ENCODE peak calls at places on chromosomes 6 and 20, in six cellular contexts. U is HepG2; M is effector memory CD4-positive, alpha-beta T cell; E is Peyer's patch; D is spleen; S is astrocyte. H is an unnamed sample. For H3K4me1, the result is how much of the 10 kb centered on the place peaks cover.

GRCh38 chr6:20409427-20409971 is 7.8 kb downstream of the E2F3 start:
- DNase-seq in U (no peak), M (no peak), E (no peak), D (no peak), S (no peak), H (no peak)

GRCh38 chr6:11323666-11324452 is 91.4 kb upstream of the NEDD9 start:
- DNase-seq in U (peak), M (no peak), E (no peak), D (peak), S (no peak), H (no peak)

GRCh38 chr6:145713746-145714145 is 21.6 kb downstream of the EPM2A start:
- DNase-seq in U (no peak), M (no peak), E (no peak), D (no peak), S (no peak), H (no peak)

GRCh38 chr20:37945034-37945660 is 42.2 kb downstream of the VSTM2L start:
- DNase-seq in U (no peak), M (no peak), E (no peak), D (peak), S (no peak), H (no peak)

GRCh38 chr20:23652371-23652770 is 14.6 kb upstream of the CST3 start:
- DNase-seq in U (no peak), M (no peak), E (no peak), D (no peak), S (no peak), H (no peak)

GRCh38 chr6:87287251-87287650 is 35.1 kb upstream of the SMIM8 start:
- DNase-seq in U (no peak), M (no peak), E (no peak), D (no peak), S (no peak), H (no peak)

GRCh38 chr6:34858681-34859080 is 29.2 kb downstream of the TAF11 start:
- DNase-seq in U (peak), M (no peak), E (no peak), D (no peak), S (no peak), H (no peak)

GRCh38 chr6:46510656-46511055 is 19.4 kb upstream of the RCAN2 start:
- DNase-seq in U (no peak), M (no peak), E (no peak), D (no peak), S (peak), H (no peak)

GRCh38 chr20:24109008-24109407 is 120.4 kb upstream of the GGTLC1 start:
- DNase-seq in U (no peak), M (peak), E (no peak), D (no peak), S (no peak), H (no peak)

GRCh38 chr20:37901667-37902503 is 1.0 kb upstream of the VSTM2L start:
- DNase-seq in U (peak), M (no peak), E (no peak), D (no peak), S (peak), H (no peak)

GRCh38 chr6:133040025-133040838 is 200.9 kb upstream of the EYA4 start:
- DNase-seq in U (peak), M (no peak), E (no peak), D (no peak), S (peak), H (no peak)

GRCh38 chr6:155171109-155171746 is 92.6 kb upstream of the CLDN20 start:
- DNase-seq in U (peak), M (peak), E (no peak), D (no peak), S (peak), H (no peak)

GRCh38 chr6:37074053-37074827 is 68.8 kb downstream of the FGD2 start:
- DNase-seq in U (no peak), M (no peak), E (no peak), D (no peak), S (peak), H (no peak)

GRCh38 chr6:30530013-30530412 is 26.3 kb downstream of the GNL1 start:
- DNase-seq in U (peak), M (no peak), E (no peak), D (no peak), S (no peak), H (no peak)

GRCh38 chr20:22243063-22243462 is 341.3 kb downstream of the FOXA2 start:
- DNase-seq in U (no peak), M (no peak), E (no peak), D (no peak), S (no peak), H (no peak)

GRCh38 chr20:50189681-50190250 is 864 bp upstream of the CEBPB start:
- DNase-seq in U (peak), M (peak), E (peak), D (peak), S (no peak), H (no peak)

GRCh38 chr6:99425647-99426453 is 742 bp upstream of the PNISR start:
- DNase-seq in U (peak), M (peak), E (peak), D (peak), S (peak), H (peak)

GRCh38 chr6:115798229-115798628 is 262.5 kb downstream of the FRK start:
- DNase-seq in U (no peak), M (no peak), E (no peak), D (no peak), S (no peak), H (no peak)

GRCh38 chr6:6319947-6320811 is at the start of gene F13A1:
- DNase-seq in U (no peak), M (no peak), E (no peak), D (peak), S (no peak), H (no peak)

GRCh38 chr6:166610104-166610503 is 16.9 kb downstream of the RPS6KA2 start:
- DNase-seq in U (no peak), M (no peak), E (no peak), D (no peak), S (no peak), H (no peak)

GRCh38 chr20:49228676-49229075 is 9.5 kb downstream of the DDX27 start:
- DNase-seq in U (no peak), M (no peak), E (no peak), D (no peak), S (no peak), H (no peak)

GRCh38 chr20:15814903-15815302 is 758.3 kb downstream of the KIF16B start:
- DNase-seq in U (no peak), M (no peak), E (no peak), D (no peak), S (peak), H (no peak)

GRCh38 chr20:52420805-52421204 is 229.2 kb upstream of the ZFP64 start:
- DNase-seq in U (no peak), M (no peak), E (no peak), D (no peak), S (peak), H (no peak)

GRCh38 chr20:50930139-50931047 is 844 bp downstream of the ADNP start:
- DNase-seq in U (no peak), M (peak), E (peak), D (peak), S (no peak), H (no peak)

GRCh38 chr6:111061493-111061892 is 25.8 kb upstream of the SLC16A10 start:
- DNase-seq in U (no peak), M (no peak), E (no peak), D (no peak), S (peak), H (no peak)

GRCh38 chr6:168042426-168043192 is 36.4 kb downstream of the FRMD1 start:
- DNase-seq in U (no peak), M (no peak), E (no peak), D (peak), S (no peak), H (no peak)

GRCh38 chr6:169529931-169530761 is 171.7 kb downstream of the WDR27 start:
- DNase-seq in U (no peak), M (no peak), E (no peak), D (no peak), S (peak), H (no peak)
- H3K4me1 ChIP-seq in U (under half), M (under half), E (under half), D (under half), S (under half), H (under half)

GRCh38 chr20:41370176-41370575 is 3.6 kb upstream of the EMILIN3 start:
- DNase-seq in U (no peak), M (no peak), E (no peak), D (no peak), S (no peak), H (no peak)
- H3K4me1 ChIP-seq in U (under half), M (under half), E (under half), D (under half), S (under half), H (under half)

GRCh38 chr20:45016089-45016641 is 49.9 kb downstream of the STK4 start:
- DNase-seq in U (no peak), M (no peak), E (no peak), D (no peak), S (peak), H (no peak)
- H3K4me1 ChIP-seq in U (under half), M (under half), E (under half), D (under half), S (under half), H (under half)

GRCh38 chr6:13429406-13429753 is 58.0 kb downstream of the GFOD1 start:
- DNase-seq in U (no peak), M (no peak), E (no peak), D (no peak), S (no peak), H (no peak)
- H3K4me1 ChIP-seq in U (under half), M (under half), E (under half), D (half or more), S (under half), H (under half)

DNA sequence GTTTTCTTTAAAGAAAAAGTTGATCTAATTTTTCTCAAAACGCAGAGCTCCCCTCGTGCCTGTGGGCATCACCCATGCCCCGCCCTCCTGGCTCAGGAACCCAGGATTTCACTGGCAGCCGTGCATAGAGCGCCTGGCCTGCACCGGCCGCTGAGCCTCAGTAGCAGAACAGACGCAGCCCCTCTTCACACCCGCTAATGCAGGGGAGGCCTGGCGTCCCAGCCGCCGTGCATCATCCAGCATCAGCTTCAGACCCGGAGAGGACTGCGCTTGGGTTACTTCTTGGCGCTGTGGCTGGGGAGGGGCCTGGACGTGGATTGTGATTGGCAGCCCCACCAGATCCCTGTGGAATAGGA is 18.1 kb downstream of the RBM38 start:
- DNase-seq in U (no peak), M (no peak), E (no peak), D (peak), S (no peak), H (no peak)
- H3K4me1 ChIP-seq in U (under half), M (under half), E (under half), D (under half), S (under half), H (under half)

DNA sequence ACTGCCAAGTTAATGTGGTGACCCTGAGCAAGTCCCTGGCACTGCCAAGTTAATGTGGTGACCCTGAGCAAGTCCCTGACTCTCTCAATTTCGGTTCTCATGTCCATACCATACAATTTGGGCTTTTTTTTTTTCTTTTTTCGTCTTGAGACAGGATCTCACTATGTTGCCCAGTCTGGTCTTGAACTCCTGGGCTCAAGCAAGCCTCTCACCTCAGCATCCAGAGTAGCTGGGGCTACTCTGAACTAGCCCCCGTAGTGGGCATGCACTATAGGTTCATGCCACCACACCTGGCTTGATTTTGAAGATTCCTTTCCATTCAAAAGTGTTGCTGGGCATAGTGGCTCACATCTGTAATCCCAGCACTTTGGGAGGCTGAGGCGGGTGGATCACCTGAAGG is 100.0 kb upstream of the FOXP4 start:
- DNase-seq in U (no peak), M (no peak), E (no peak), D (no peak), S (no peak), H (no peak)
- H3K4me1 ChIP-seq in U (half or more), M (under half), E (under half), D (under half), S (under half), H (under half)

DNA sequence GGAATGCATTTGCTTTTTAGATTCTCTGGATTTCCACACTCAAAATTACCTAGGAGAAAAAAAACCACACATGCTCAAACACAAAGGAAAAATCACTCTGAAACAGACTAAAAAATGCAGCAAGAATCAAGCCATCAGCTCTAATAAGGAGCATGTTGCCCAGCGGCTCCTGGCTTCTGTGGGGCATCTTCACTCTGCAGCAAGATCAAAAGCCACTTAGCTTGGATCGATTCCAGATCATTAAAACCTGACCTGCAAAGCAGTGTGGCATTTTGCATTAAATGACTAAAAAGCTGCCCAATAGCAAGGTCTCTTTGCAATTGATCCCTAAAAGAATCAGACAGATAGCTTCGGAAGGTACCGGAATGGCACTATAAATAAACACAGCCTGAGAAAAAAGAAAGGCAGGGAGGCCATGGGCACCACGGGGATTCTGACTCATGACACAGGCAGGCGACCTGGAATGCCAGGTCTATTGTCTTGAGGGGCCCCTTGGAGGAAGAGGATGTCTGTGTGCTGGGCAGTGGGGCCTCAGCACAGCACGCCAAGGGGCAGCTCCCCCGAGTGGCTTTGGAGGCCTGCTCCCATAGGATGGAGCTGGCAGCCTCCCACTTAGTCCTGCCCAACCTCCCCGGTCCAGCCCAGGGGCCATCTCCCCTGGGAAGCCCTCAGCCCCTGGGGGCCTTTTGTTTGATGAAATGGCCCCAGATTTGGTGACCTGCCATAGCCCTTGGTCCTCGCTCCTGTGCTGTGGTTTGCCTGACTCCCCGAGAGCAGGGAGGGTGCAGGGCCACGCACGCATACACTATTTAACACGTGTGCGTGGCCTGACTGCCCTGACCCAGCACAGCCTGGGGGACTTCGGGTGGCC is 7.6 kb downstream of the LEMD2 start:
- DNase-seq in U (no peak), M (no peak), E (no peak), D (no peak), S (peak), H (peak)
- H3K4me1 ChIP-seq in U (under half), M (under half), E (under half), D (under half), S (under half), H (under half)

DNA sequence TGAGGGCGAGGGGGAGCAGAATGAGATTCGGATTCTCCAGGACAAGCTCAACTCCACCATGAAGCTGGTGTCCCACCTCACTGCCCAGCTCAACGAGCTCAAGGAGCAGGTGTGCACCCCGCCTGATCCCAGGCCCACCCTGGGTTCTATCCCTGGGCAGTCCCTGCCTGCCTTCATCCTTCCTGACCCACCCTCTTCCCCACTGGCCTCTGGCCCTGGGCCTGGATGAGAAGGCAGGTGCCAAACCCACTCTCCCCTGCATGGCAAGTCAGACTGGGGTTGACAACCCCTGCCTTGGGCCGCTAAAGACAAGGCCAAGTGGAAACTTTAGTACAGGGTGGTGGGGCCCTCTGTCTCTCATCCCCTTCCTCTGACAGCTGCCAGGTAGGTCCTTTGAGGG is 16.5 kb downstream of the UQCC2 start:
- DNase-seq in U (no peak), M (no peak), E (no peak), D (no peak), S (no peak), H (no peak)
- H3K4me1 ChIP-seq in U (under half), M (half or more), E (under half), D (half or more), S (under half), H (under half)

DNA sequence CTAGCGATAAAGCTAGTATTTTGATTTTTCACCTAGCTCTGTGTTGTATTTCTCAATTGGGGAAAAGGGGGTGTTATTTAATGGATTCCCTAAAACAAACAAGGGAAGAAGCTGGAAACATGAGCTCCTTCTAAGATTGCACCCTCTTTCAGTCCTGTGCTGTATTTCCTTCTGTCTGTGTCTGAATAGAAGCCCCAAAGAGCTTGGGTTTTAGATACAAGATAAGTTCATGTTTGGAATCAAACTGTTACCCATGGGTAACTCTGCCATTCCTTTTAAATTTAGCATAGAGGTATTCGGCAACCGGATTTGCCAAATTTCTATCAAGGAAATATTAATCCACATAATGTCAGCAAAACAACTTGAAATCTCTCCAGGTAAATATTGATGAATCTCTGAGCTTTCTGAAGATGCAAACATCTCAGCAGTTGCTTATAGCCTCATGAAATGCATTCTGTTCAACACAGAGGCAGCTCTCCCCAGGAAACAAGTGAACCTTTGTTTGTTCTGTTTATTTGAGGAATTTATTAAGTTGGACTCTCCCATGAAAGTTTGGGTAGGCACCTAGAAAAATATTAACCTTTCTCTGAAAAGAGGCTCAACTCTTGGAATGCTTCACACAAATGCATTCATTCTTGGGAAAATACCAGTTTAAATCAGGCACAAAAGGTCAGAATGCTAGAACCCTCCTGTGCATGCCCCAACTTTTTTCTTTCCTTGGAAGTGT is 9.9 kb upstream of the SCGN start:
- DNase-seq in U (peak), M (no peak), E (no peak), D (no peak), S (no peak), H (no peak)
- H3K4me1 ChIP-seq in U (half or more), M (under half), E (under half), D (under half), S (under half), H (under half)

GRCh38 chr6:44068607-44069296 is 58.5 kb downstream of the MRPL14 start:
- DNase-seq in U (no peak), M (no peak), E (no peak), D (no peak), S (no peak), H (no peak)
- H3K4me1 ChIP-seq in U (half or more), M (under half), E (under half), D (under half), S (half or more), H (under half)